ENCODE peak calls at places on chromosomes 1 and 21, in nine cellular contexts. L is spleen, B is testis, M is ovary, D is uterus, Y is breast epithelium, K is vagina, F is body of pancreas, P is adrenal gland. R is an unnamed sample.
A peak's percentile ranks its signal among the peaks of the same experiment; 100 is the strongest.

GRCh38 chr1:89810880-89811279 is 10.0 kb upstream of the LRRC8D start:
- DNase-seq in B (no peak), K (no peak), D (no peak), L (no peak), F (no peak), Y (no peak), M (no peak), P (no peak), R (no peak)

GRCh38 chr1:3639397-3639911 is 10.4 kb downstream of the WRAP73 start:
- DNase-seq in Y (peak; percentile 31), L (peak; percentile 56), B (no peak), P (no peak), K (no peak), D (no peak), F (no peak), M (no peak), R (no peak)

GRCh38 chr1:53545663-53546408 is 86.6 kb downstream of the DMRTB1 start:
- DNase-seq in L (peak; percentile 64), D (peak; percentile 6), Y (peak; percentile 47), P (peak; percentile 8), M (no peak), K (no peak), B (no peak), F (no peak), R (no peak)

GRCh38 chr1:229428256-229428655 is 5.6 kb downstream of the ACTA1 start:
- DNase-seq in P (no peak), M (no peak), L (no peak), B (no peak), Y (no peak), F (no peak), K (no peak), D (no peak), R (no peak)

GRCh38 chr21:15768045-15768601 is 38.3 kb downstream of the USP25 start:
- DNase-seq in M (no peak), D (no peak), Y (no peak), K (no peak), F (no peak), P (no peak), L (no peak), B (no peak), R (no peak)

GRCh38 chr1:184457500-184457899 is 70.7 kb downstream of the C1orf21 start:
- DNase-seq in K (no peak), L (no peak), Y (no peak), D (no peak), P (no peak), F (no peak), M (no peak), B (no peak), R (no peak)

GRCh38 chr1:41242645-41243171 is 602 bp upstream of the SCMH1 start:
- DNase-seq in K (no peak), L (no peak), Y (no peak), B (peak; percentile 33), F (no peak), P (no peak), D (no peak), M (peak; percentile 11), R (no peak)

GRCh38 chr1:56644064-56644940 is 812 bp upstream of the PRKAA2 start:
- DNase-seq in B (peak; percentile 44), D (no peak), L (no peak), M (peak; percentile 13), P (no peak), Y (no peak), K (no peak), F (peak; percentile 24), R (no peak)

DNA sequence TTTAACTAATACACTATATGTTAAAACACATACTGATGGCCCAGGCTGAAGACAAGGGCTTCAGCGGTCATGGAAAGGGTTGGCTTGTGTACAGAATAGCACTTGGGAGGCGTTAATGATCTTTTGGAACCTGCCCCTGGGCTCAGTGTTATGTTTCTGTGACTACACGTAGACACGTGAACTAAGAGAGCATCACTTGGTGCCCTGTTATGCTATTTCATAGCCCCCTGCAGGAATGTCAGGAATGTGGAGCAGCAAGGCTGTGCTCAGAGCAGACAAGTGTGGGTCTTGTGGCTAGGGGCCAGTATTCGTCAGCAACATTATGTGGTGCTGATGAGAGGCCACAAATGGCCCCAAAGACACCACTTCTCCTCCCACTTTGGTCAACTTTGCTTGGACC is 132.4 kb downstream of the MAP3K21 start:
- DNase-seq in D (no peak), F (no peak), K (no peak), B (no peak), M (no peak), Y (no peak), P (no peak), L (no peak), R (no peak)
- H3K4me1 ChIP-seq in D (no peaks in the 10 kb centered on the region), F (no peaks in the 10 kb centered on the region), K (no peaks in the 10 kb centered on the region), B (no peaks in the 10 kb centered on the region), M (no peaks in the 10 kb centered on the region), Y (no peaks in the 10 kb centered on the region), P (no peaks in the 10 kb centered on the region), L (no peaks in the 10 kb centered on the region), R (no peaks in the 10 kb centered on the region)

GRCh38 chr1:2049225-2049516 is 1.0 kb upstream of the PRKCZ start:
- DNase-seq in F (no peak), Y (no peak), P (no peak), B (no peak), M (no peak), K (no peak), D (no peak), L (no peak), R (no peak)

GRCh38 chr1:2047749-2048729 is 2.2 kb upstream of the PRKCZ start:
- DNase-seq in M (no peak), Y (no peak), K (no peak), D (no peak), F (no peak), B (no peak), P (no peak), L (no peak), R (peak; percentile 34)

GRCh38 chr1:2050482-2050792 is 226 bp downstream of the PRKCZ start:
- DNase-seq in B (no peak), F (no peak), Y (no peak), K (no peak), M (no peak), D (no peak), L (no peak), P (peak; percentile 37), R (no peak)

GRCh38 chr1:2050793-2051682 is 827 bp downstream of the PRKCZ start:
- DNase-seq in Y (no peak), M (no peak), D (no peak), B (no peak), L (peak; percentile 84), K (no peak), P (peak; percentile 38), F (no peak), R (peak; percentile 33)

DNA sequence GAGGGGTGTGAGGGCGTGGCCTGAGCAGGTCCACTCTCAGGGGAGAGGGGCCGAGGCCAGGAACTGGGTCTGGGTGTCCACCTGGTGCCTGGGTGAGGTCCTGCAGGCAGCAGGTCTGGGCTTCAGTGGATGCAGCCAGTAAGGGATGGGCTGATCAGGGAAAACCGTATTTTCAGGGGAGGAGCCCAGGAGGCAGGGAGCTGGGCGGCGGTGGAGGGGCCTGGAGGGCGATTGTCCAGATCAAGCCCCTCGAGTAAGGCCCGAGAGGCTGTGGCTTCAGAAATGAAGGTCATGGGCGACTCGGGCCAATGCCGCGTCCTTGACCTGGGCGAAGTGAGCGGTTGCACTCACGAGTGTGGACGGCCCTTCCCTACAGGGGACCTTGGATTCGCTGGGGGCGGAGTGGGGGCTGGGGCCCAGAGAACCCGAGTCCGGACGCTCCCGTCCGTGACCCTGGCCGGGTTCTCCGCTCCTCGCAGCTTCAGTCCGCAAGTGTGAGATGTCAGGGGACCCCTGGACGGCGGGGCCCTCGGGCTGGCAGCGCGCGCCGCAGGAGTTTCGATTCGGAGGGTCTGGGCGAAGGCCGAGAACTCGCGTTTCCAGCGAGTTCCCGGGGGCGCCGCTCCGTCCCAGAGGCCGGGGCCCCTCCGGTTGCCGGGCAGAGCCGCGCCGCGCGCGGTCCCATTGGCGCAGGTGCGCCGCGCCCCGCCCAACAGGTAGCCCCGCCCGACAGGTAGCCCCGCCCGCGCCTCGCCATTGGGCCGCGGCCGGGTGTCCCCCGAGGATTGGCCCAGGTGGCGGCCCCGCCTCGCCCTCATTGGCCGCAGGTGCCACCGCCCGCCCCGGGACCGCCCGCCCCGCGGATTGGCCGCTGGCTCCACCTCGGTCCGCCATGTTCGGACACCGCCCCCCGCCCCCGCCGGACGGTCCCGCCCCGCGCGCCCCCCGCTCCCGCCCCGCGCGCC is at the start of gene PRKCZ:
- DNase-seq in Y (peak; percentile 95), M (peak; percentile 63), L (peak; percentile 96), K (no peak), D (peak; percentile 48), P (peak; percentile 92), B (peak; percentile 92), F (peak; percentile 96), R (peak; percentile 97)
- TF ChIP-seq POLR2A in Y (no peak), M (no peak), L (no peak), K (no peak), D (no peak), P (peak; percentile 47), B (no peak), F (peak; percentile 51), R (no peak)

GRCh38 chr1:240094043-240094722 is 2.5 kb downstream of the FMN2 start:
- DNase-seq in F (no peak), P (no peak), L (no peak), K (no peak), D (no peak), Y (no peak), B (no peak), M (no peak), R (no peak)

GRCh38 chr1:240091614-240092300 is at the start of gene FMN2:
- DNase-seq in F (no peak), K (no peak), M (peak; percentile 43), P (peak; percentile 20), L (no peak), Y (no peak), D (no peak), B (peak; percentile 67), R (no peak)

GRCh38 chr1:240092301-240093119 is 827 bp downstream of the FMN2 start:
- DNase-seq in P (peak; percentile 47), M (peak; percentile 41), L (no peak), Y (no peak), F (no peak), B (peak; percentile 49), D (peak; percentile 13), K (no peak), R (no peak)

GRCh38 chr1:240091201-240091600 is 482 bp upstream of the FMN2 start:
- DNase-seq in L (no peak), F (no peak), P (no peak), M (no peak), Y (no peak), D (no peak), B (no peak), K (no peak), R (no peak)

DNA sequence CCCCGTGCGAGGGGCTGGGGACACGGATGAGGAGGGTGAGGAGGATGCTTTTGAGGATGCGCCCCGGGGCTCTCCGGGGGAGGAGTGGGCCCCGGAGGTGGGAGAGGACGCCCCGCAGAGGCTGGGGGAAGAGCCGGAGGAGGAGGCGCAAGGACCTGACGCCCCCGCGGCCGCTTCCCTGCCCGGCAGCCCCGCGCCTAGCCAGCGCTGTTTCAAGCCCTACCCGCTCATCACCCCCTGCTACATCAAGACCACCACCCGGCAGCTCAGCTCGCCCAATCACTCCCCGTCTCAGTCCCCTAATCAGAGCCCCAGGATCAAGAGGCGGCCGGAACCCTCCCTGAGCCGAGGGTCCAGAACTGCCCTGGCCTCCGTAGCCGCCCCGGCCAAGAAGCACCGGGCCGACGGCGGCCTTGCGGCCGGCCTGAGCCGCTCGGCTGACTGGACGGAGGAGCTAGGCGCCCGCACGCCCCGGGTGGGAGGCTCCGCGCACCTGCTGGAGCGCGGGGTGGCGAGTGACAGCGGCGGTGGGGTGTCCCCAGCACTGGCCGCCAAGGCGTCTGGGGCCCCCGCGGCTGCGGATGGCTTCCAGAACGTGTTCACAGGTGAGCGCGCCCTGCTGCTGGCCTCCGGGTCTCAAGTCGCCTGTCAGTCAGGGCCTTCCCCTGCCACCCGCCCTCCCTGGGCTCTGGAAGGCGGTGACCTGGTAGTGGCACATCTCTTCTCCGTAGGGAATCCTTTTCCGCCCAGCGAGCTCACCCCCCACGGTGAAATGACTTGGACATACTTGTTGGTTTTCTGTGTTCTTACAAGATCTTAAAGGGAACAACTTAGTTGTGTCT is 1.7 kb downstream of the FMN2 start:
- DNase-seq in Y (no peak), B (peak; percentile 67), F (no peak), L (no peak), K (no peak), P (peak; percentile 30), D (no peak), M (peak; percentile 20), R (no peak)
- H3K4me1 ChIP-seq in Y (no peaks in the 10 kb centered on the region), B (no peaks in the 10 kb centered on the region), F (peaks cover 21% of the 10 kb centered on the region), L (peaks cover 25% of the 10 kb centered on the region), K (peaks cover 19% of the 10 kb centered on the region), P (peaks cover 3% of the 10 kb centered on the region), D (no peaks in the 10 kb centered on the region), M (no peaks in the 10 kb centered on the region), R (peaks cover 28% of the 10 kb centered on the region)

DNA sequence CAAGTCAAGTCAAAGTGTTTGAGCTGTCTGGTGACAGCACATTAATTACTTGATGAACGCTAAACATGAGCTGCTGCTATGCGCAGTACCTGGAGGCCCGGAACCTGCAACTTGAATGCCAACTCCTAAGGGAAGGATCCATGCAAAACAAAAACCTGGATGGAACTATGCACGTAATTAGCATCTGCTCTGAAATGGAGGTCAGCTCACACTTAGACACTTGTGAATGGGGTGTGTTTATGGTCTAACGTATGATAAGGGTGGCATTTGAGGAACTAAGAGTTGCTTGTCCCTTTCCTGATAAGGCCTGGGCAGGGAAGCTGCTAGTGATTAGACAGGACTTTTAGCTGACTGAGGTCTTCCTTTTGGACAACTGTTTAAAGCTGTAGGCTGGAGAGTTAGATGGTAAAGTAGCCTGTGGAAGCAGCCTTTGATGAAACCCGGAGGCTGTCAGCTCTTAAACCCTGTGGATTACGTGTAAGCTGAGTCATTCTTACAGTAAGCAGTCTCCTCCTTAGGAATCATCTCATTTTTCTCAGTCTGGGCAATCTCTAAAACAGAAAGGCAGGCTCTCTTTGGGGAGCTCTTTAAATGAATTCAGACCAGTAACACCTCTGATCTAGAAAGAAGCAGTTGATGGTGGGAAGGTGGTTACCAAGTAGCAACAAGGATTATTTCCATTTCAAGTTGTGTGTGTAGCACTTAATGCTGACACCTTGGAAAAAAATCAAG is 6.8 kb downstream of the TENT5C start:
- DNase-seq in Y (no peak), L (no peak), M (no peak), K (no peak), B (no peak), D (peak; percentile 25), F (no peak), P (peak; percentile 21), R (no peak)
- TF ChIP-seq POLR2A in Y (no peak), L (no peak), M (no peak), K (no peak), B (no peak), D (no peak), F (no peak), P (peak; percentile 10), R (no peak)

R was measured in stomach.